ENCODE peak calls at places on chromosomes 4 and X, in six cellular contexts. One of them, this sample, is unnamed.

GRCh38 chr4:68369474-68369805 is 19.6 kb upstream of the YTHDC1 start:
- DNase-seq in GM23248: no peak
- DNase-seq in fibroblast of lung: peak
- DNase-seq in SHP77: no peak
- DNase-seq in left ventricle myocardium inferior: no peak
- DNase-seq in activated T-helper 1 cell treated with anti-CD3 and anti-CD28 coated beads, Interleukin-2, amount 50 U/mL, for 16 hours: no peak
- DNase-seq in this sample: no peak

GRCh38 chrX:102345916-102346315 is 93.9 kb downstream of the NXF2B start:
- DNase-seq in GM23248: peak
- DNase-seq in fibroblast of lung: peak
- DNase-seq in SHP77: no peak
- DNase-seq in left ventricle myocardium inferior: peak
- DNase-seq in activated T-helper 1 cell treated with anti-CD3 and anti-CD28 coated beads, Interleukin-2, amount 50 U/mL, for 16 hours: peak
- DNase-seq in this sample: no peak

GRCh38 chr4:57430706-57431105 is 320.5 kb upstream of the IGFBP7 start:
- DNase-seq in GM23248: no peak
- DNase-seq in fibroblast of lung: no peak
- DNase-seq in SHP77: peak
- DNase-seq in left ventricle myocardium inferior: no peak
- DNase-seq in activated T-helper 1 cell treated with anti-CD3 and anti-CD28 coated beads, Interleukin-2, amount 50 U/mL, for 16 hours: no peak
- DNase-seq in this sample: no peak

GRCh38 chrX:121298499-121298898 is 251.1 kb downstream of the GLUD2 start:
- DNase-seq in GM23248: no peak
- DNase-seq in fibroblast of lung: no peak
- DNase-seq in SHP77: no peak
- DNase-seq in left ventricle myocardium inferior: no peak
- DNase-seq in activated T-helper 1 cell treated with anti-CD3 and anti-CD28 coated beads, Interleukin-2, amount 50 U/mL, for 16 hours: no peak
- DNase-seq in this sample: no peak

GRCh38 chr4:120692964-120693363 is 229.6 kb downstream of the PRDM5 start:
- DNase-seq in GM23248: peak
- DNase-seq in fibroblast of lung: peak
- DNase-seq in SHP77: no peak
- DNase-seq in left ventricle myocardium inferior: no peak
- DNase-seq in activated T-helper 1 cell treated with anti-CD3 and anti-CD28 coated beads, Interleukin-2, amount 50 U/mL, for 16 hours: no peak
- DNase-seq in this sample: no peak

GRCh38 chrX:44828008-44828605 is 15.7 kb upstream of the DUSP21 start:
- DNase-seq in GM23248: peak
- DNase-seq in fibroblast of lung: peak
- DNase-seq in SHP77: no peak
- DNase-seq in left ventricle myocardium inferior: no peak
- DNase-seq in activated T-helper 1 cell treated with anti-CD3 and anti-CD28 coated beads, Interleukin-2, amount 50 U/mL, for 16 hours: no peak
- DNase-seq in this sample: no peak

GRCh38 chr4:109977854-109978501 is 65.3 kb downstream of the EGF start:
- DNase-seq in GM23248: peak
- DNase-seq in fibroblast of lung: peak
- DNase-seq in SHP77: no peak
- DNase-seq in left ventricle myocardium inferior: no peak
- DNase-seq in activated T-helper 1 cell treated with anti-CD3 and anti-CD28 coated beads, Interleukin-2, amount 50 U/mL, for 16 hours: no peak
- DNase-seq in this sample: no peak

GRCh38 chrX:13923289-13923688 is 106.4 kb upstream of the GPM6B start:
- DNase-seq in GM23248: no peak
- DNase-seq in fibroblast of lung: no peak
- DNase-seq in SHP77: no peak
- DNase-seq in left ventricle myocardium inferior: no peak
- DNase-seq in activated T-helper 1 cell treated with anti-CD3 and anti-CD28 coated beads, Interleukin-2, amount 50 U/mL, for 16 hours: no peak
- DNase-seq in this sample: no peak

GRCh38 chr4:97349468-97350186 is 793.6 kb downstream of the STPG2 start:
- DNase-seq in GM23248: no peak
- DNase-seq in fibroblast of lung: no peak
- DNase-seq in SHP77: no peak
- DNase-seq in left ventricle myocardium inferior: no peak
- DNase-seq in activated T-helper 1 cell treated with anti-CD3 and anti-CD28 coated beads, Interleukin-2, amount 50 U/mL, for 16 hours: no peak
- DNase-seq in this sample: no peak

GRCh38 chr4:56445699-56446098 is 9.6 kb downstream of the PAICS start:
- DNase-seq in GM23248: no peak
- DNase-seq in fibroblast of lung: no peak
- DNase-seq in SHP77: no peak
- DNase-seq in left ventricle myocardium inferior: no peak
- DNase-seq in activated T-helper 1 cell treated with anti-CD3 and anti-CD28 coated beads, Interleukin-2, amount 50 U/mL, for 16 hours: no peak
- DNase-seq in this sample: no peak

GRCh38 chrX:111759676-111760075 is 78.7 kb downstream of the ALG13 start:
- DNase-seq in GM23248: no peak
- DNase-seq in fibroblast of lung: no peak
- DNase-seq in SHP77: no peak
- DNase-seq in left ventricle myocardium inferior: no peak
- DNase-seq in activated T-helper 1 cell treated with anti-CD3 and anti-CD28 coated beads, Interleukin-2, amount 50 U/mL, for 16 hours: no peak
- DNase-seq in this sample: no peak

GRCh38 chrX:82412851-82413250 is 1095.2 kb upstream of the POU3F4 start:
- DNase-seq in GM23248: no peak
- DNase-seq in fibroblast of lung: no peak
- DNase-seq in SHP77: no peak
- DNase-seq in left ventricle myocardium inferior: no peak
- DNase-seq in activated T-helper 1 cell treated with anti-CD3 and anti-CD28 coated beads, Interleukin-2, amount 50 U/mL, for 16 hours: no peak
- DNase-seq in this sample: no peak

GRCh38 chr4:6368601-6369000 is 99.0 kb downstream of the WFS1 start:
- DNase-seq in GM23248: no peak
- DNase-seq in fibroblast of lung: no peak
- DNase-seq in SHP77: no peak
- DNase-seq in left ventricle myocardium inferior: no peak
- DNase-seq in activated T-helper 1 cell treated with anti-CD3 and anti-CD28 coated beads, Interleukin-2, amount 50 U/mL, for 16 hours: no peak
- DNase-seq in this sample: no peak

GRCh38 chr4:121555315-121556107 is 141.3 kb downstream of the ANXA5 start:
- DNase-seq in GM23248: peak
- DNase-seq in fibroblast of lung: no peak
- DNase-seq in SHP77: no peak
- DNase-seq in left ventricle myocardium inferior: no peak
- DNase-seq in activated T-helper 1 cell treated with anti-CD3 and anti-CD28 coated beads, Interleukin-2, amount 50 U/mL, for 16 hours: no peak
- DNase-seq in this sample: no peak

GRCh38 chrX:77689376-77689775 is 96.6 kb downstream of the ATRX start:
- DNase-seq in GM23248: no peak
- DNase-seq in fibroblast of lung: no peak
- DNase-seq in SHP77: no peak
- DNase-seq in left ventricle myocardium inferior: no peak
- DNase-seq in activated T-helper 1 cell treated with anti-CD3 and anti-CD28 coated beads, Interleukin-2, amount 50 U/mL, for 16 hours: no peak
- DNase-seq in this sample: no peak

GRCh38 chrX:103236296-103236695 is 18.7 kb downstream of the TCEAL8 start:
- DNase-seq in GM23248: no peak
- DNase-seq in fibroblast of lung: no peak
- DNase-seq in SHP77: no peak
- DNase-seq in left ventricle myocardium inferior: no peak
- DNase-seq in activated T-helper 1 cell treated with anti-CD3 and anti-CD28 coated beads, Interleukin-2, amount 50 U/mL, for 16 hours: no peak
- DNase-seq in this sample: no peak

GRCh38 chrX:68829594-68830485 is 1.0 kb downstream of the EFNB1 start:
- DNase-seq in GM23248: peak
- DNase-seq in fibroblast of lung: peak
- DNase-seq in SHP77: no peak
- DNase-seq in left ventricle myocardium inferior: peak
- DNase-seq in activated T-helper 1 cell treated with anti-CD3 and anti-CD28 coated beads, Interleukin-2, amount 50 U/mL, for 16 hours: no peak
- DNase-seq in this sample: no peak

GRCh38 chr4:108465886-108466491 is 154.4 kb upstream of the RPL34 start:
- DNase-seq in GM23248: no peak
- DNase-seq in fibroblast of lung: peak
- DNase-seq in SHP77: no peak
- DNase-seq in left ventricle myocardium inferior: no peak
- DNase-seq in activated T-helper 1 cell treated with anti-CD3 and anti-CD28 coated beads, Interleukin-2, amount 50 U/mL, for 16 hours: no peak
- DNase-seq in this sample: no peak

GRCh38 chr4:155805016-155805415 is 46.2 kb downstream of the GUCY1B1 start:
- DNase-seq in GM23248: peak
- DNase-seq in fibroblast of lung: peak
- DNase-seq in SHP77: no peak
- DNase-seq in left ventricle myocardium inferior: no peak
- DNase-seq in activated T-helper 1 cell treated with anti-CD3 and anti-CD28 coated beads, Interleukin-2, amount 50 U/mL, for 16 hours: no peak
- DNase-seq in this sample: no peak

GRCh38 chr4:137495578-137495977 is 36.7 kb downstream of the PCDH18 start:
- DNase-seq in GM23248: no peak
- DNase-seq in fibroblast of lung: no peak
- DNase-seq in SHP77: no peak
- DNase-seq in left ventricle myocardium inferior: no peak
- DNase-seq in activated T-helper 1 cell treated with anti-CD3 and anti-CD28 coated beads, Interleukin-2, amount 50 U/mL, for 16 hours: no peak
- DNase-seq in this sample: no peak

GRCh38 chr4:41580007-41580406 is 42.0 kb downstream of the LIMCH1 start:
- DNase-seq in GM23248: no peak
- DNase-seq in fibroblast of lung: no peak
- DNase-seq in SHP77: no peak
- DNase-seq in left ventricle myocardium inferior: no peak
- DNase-seq in activated T-helper 1 cell treated with anti-CD3 and anti-CD28 coated beads, Interleukin-2, amount 50 U/mL, for 16 hours: no peak
- DNase-seq in this sample: no peak

GRCh38 chr4:84050014-84050413 is 449.1 kb downstream of the NKX6-1 start:
- DNase-seq in GM23248: no peak
- DNase-seq in fibroblast of lung: no peak
- DNase-seq in SHP77: no peak
- DNase-seq in left ventricle myocardium inferior: no peak
- DNase-seq in activated T-helper 1 cell treated with anti-CD3 and anti-CD28 coated beads, Interleukin-2, amount 50 U/mL, for 16 hours: no peak
- DNase-seq in this sample: no peak

GRCh38 chr4:186416451-186417060 is 138.8 kb downstream of the MTNR1A start:
- DNase-seq in GM23248: no peak
- DNase-seq in fibroblast of lung: no peak
- DNase-seq in SHP77: no peak
- DNase-seq in left ventricle myocardium inferior: no peak
- DNase-seq in activated T-helper 1 cell treated with anti-CD3 and anti-CD28 coated beads, Interleukin-2, amount 50 U/mL, for 16 hours: no peak
- DNase-seq in this sample: no peak

GRCh38 chrX:130636277-130636676 is 234.5 kb downstream of the RBMX2 start:
- DNase-seq in GM23248: no peak
- DNase-seq in fibroblast of lung: no peak
- DNase-seq in SHP77: no peak
- DNase-seq in left ventricle myocardium inferior: no peak
- DNase-seq in activated T-helper 1 cell treated with anti-CD3 and anti-CD28 coated beads, Interleukin-2, amount 50 U/mL, for 16 hours: no peak
- DNase-seq in this sample: no peak

GRCh38 chr4:139720806-139721205 is 55.2 kb downstream of the MGST2 start:
- DNase-seq in GM23248: peak
- DNase-seq in fibroblast of lung: no peak
- DNase-seq in SHP77: no peak
- DNase-seq in left ventricle myocardium inferior: no peak
- DNase-seq in activated T-helper 1 cell treated with anti-CD3 and anti-CD28 coated beads, Interleukin-2, amount 50 U/mL, for 16 hours: no peak
- DNase-seq in this sample: no peak

GRCh38 chr4:152843476-152844107 is 63.8 kb downstream of the ARFIP1 start:
- DNase-seq in GM23248: no peak
- DNase-seq in fibroblast of lung: no peak
- DNase-seq in SHP77: peak
- DNase-seq in left ventricle myocardium inferior: no peak
- DNase-seq in activated T-helper 1 cell treated with anti-CD3 and anti-CD28 coated beads, Interleukin-2, amount 50 U/mL, for 16 hours: no peak
- DNase-seq in this sample: no peak

GRCh38 chr4:75545526-75545925 is 10.3 kb upstream of the ODAPH start:
- DNase-seq in GM23248: peak
- DNase-seq in fibroblast of lung: peak
- DNase-seq in SHP77: no peak
- DNase-seq in left ventricle myocardium inferior: no peak
- DNase-seq in activated T-helper 1 cell treated with anti-CD3 and anti-CD28 coated beads, Interleukin-2, amount 50 U/mL, for 16 hours: no peak
- DNase-seq in this sample: no peak

GRCh38 chrX:103741879-103742278 is 31.2 kb downstream of the TMEM31 start:
- DNase-seq in GM23248: peak
- DNase-seq in fibroblast of lung: no peak
- DNase-seq in SHP77: no peak
- DNase-seq in left ventricle myocardium inferior: no peak
- DNase-seq in activated T-helper 1 cell treated with anti-CD3 and anti-CD28 coated beads, Interleukin-2, amount 50 U/mL, for 16 hours: no peak
- DNase-seq in this sample: no peak

GRCh38 chr4:168677879-168678278 is 181.0 kb downstream of the PALLD start:
- DNase-seq in GM23248: no peak
- DNase-seq in fibroblast of lung: no peak
- DNase-seq in SHP77: no peak
- DNase-seq in left ventricle myocardium inferior: no peak
- DNase-seq in activated T-helper 1 cell treated with anti-CD3 and anti-CD28 coated beads, Interleukin-2, amount 50 U/mL, for 16 hours: no peak
- DNase-seq in this sample: no peak

GRCh38 chrX:5113128-5113527 is 1115.5 kb downstream of the NLGN4X start:
- DNase-seq in GM23248: no peak
- DNase-seq in fibroblast of lung: peak
- DNase-seq in SHP77: no peak
- DNase-seq in left ventricle myocardium inferior: no peak
- DNase-seq in activated T-helper 1 cell treated with anti-CD3 and anti-CD28 coated beads, Interleukin-2, amount 50 U/mL, for 16 hours: no peak
- DNase-seq in this sample: no peak

GRCh38 chr4:52825311-52826090 is 36.6 kb upstream of the RASL11B start:
- DNase-seq in GM23248: peak
- DNase-seq in fibroblast of lung: no peak
- DNase-seq in SHP77: no peak
- DNase-seq in left ventricle myocardium inferior: no peak
- DNase-seq in activated T-helper 1 cell treated with anti-CD3 and anti-CD28 coated beads, Interleukin-2, amount 50 U/mL, for 16 hours: no peak
- DNase-seq in this sample: no peak

GRCh38 chr4:6799091-6799490 is 16.6 kb downstream of the KIAA0232 start:
- DNase-seq in GM23248: no peak
- DNase-seq in fibroblast of lung: no peak
- DNase-seq in SHP77: no peak
- DNase-seq in left ventricle myocardium inferior: no peak
- DNase-seq in activated T-helper 1 cell treated with anti-CD3 and anti-CD28 coated beads, Interleukin-2, amount 50 U/mL, for 16 hours: no peak
- DNase-seq in this sample: no peak

GRCh38 chrX:51148848-51149247 is 183.8 kb upstream of the NUDT10 start:
- DNase-seq in GM23248: no peak
- DNase-seq in fibroblast of lung: peak
- DNase-seq in SHP77: no peak
- DNase-seq in left ventricle myocardium inferior: no peak
- DNase-seq in activated T-helper 1 cell treated with anti-CD3 and anti-CD28 coated beads, Interleukin-2, amount 50 U/mL, for 16 hours: no peak
- DNase-seq in this sample: no peak

GRCh38 chr4:54090804-54091623 is 8.9 kb upstream of the GSX2 start:
- DNase-seq in GM23248: peak
- DNase-seq in fibroblast of lung: peak
- DNase-seq in SHP77: no peak
- DNase-seq in left ventricle myocardium inferior: peak
- DNase-seq in activated T-helper 1 cell treated with anti-CD3 and anti-CD28 coated beads, Interleukin-2, amount 50 U/mL, for 16 hours: no peak
- DNase-seq in this sample: no peak

GRCh38 chr4:148415500-148415899 is 26.7 kb downstream of the NR3C2 start:
- DNase-seq in GM23248: peak
- DNase-seq in fibroblast of lung: peak
- DNase-seq in SHP77: no peak
- DNase-seq in left ventricle myocardium inferior: no peak
- DNase-seq in activated T-helper 1 cell treated with anti-CD3 and anti-CD28 coated beads, Interleukin-2, amount 50 U/mL, for 16 hours: no peak
- DNase-seq in this sample: no peak

GRCh38 chr4:37365888-37366287 is 121.3 kb downstream of the NWD2 start:
- DNase-seq in GM23248: no peak
- DNase-seq in fibroblast of lung: peak
- DNase-seq in SHP77: no peak
- DNase-seq in left ventricle myocardium inferior: no peak
- DNase-seq in activated T-helper 1 cell treated with anti-CD3 and anti-CD28 coated beads, Interleukin-2, amount 50 U/mL, for 16 hours: no peak
- DNase-seq in this sample: no peak

GRCh38 chr4:123398151-123398802 is 1.7 kb downstream of the SPRY1 start:
- DNase-seq in GM23248: peak
- DNase-seq in fibroblast of lung: peak
- DNase-seq in SHP77: peak
- DNase-seq in left ventricle myocardium inferior: peak
- DNase-seq in activated T-helper 1 cell treated with anti-CD3 and anti-CD28 coated beads, Interleukin-2, amount 50 U/mL, for 16 hours: peak
- DNase-seq in this sample: peak

GRCh38 chr4:145679520-145679919 is 426 bp upstream of the C4orf51 start:
- DNase-seq in GM23248: peak
- DNase-seq in fibroblast of lung: peak
- DNase-seq in SHP77: peak
- DNase-seq in left ventricle myocardium inferior: peak
- DNase-seq in activated T-helper 1 cell treated with anti-CD3 and anti-CD28 coated beads, Interleukin-2, amount 50 U/mL, for 16 hours: no peak
- DNase-seq in this sample: peak

GRCh38 chr4:106384878-106385277 is 16.3 kb upstream of the GIMD1 start:
- DNase-seq in GM23248: no peak
- DNase-seq in fibroblast of lung: no peak
- DNase-seq in SHP77: no peak
- DNase-seq in left ventricle myocardium inferior: no peak
- DNase-seq in activated T-helper 1 cell treated with anti-CD3 and anti-CD28 coated beads, Interleukin-2, amount 50 U/mL, for 16 hours: no peak
- DNase-seq in this sample: no peak